ENCODE peak calls at places on chromosomes 16 and 17, in nine cellular contexts. Y is colonic mucosa; J is esophagus squamous epithelium; Z is adrenal gland; D is CD8-positive, alpha-beta T cell; I is CD4-positive, CD25-positive, alpha-beta regulatory T cell; C is effector memory CD4-positive, alpha-beta T cell; F is pancreas; X is A549. B is an unnamed sample.

GRCh38 chr17:8791910-8792270 is 7.3 kb downstream of the MFSD6L start:
- DNase-seq in Z (no peak), D (no peak), C (no peak), F (no peak), J (no peak), Y (no peak), X (peak; percentile 32), I (no peak), B (no peak)

GRCh38 chr16:8905168-8905762 is 23.1 kb downstream of the LITAFD start:
- DNase-seq in D (no peak), F (no peak), C (no peak), X (peak; percentile 69), Z (no peak), Y (no peak), I (no peak), J (no peak), B (no peak)

GRCh38 chr16:57025941-57026777 is 36.8 kb downstream of the NLRC5 start:
- DNase-seq in D (no peak), I (no peak), Y (no peak), C (no peak), Z (no peak), F (no peak), J (no peak), X (no peak), B (no peak)

GRCh38 chr16:57446530-57447141 is 549 bp downstream of the CIAPIN1 start:
- DNase-seq in Z (peak; percentile 61), F (peak; percentile 59), X (peak; percentile 29), I (peak; percentile 7), D (no peak), Y (peak; percentile 44), C (no peak), J (no peak), B (peak; percentile 39)

GRCh38 chr17:32927724-32928526 is at the start of gene TMEM98:
- DNase-seq in J (no peak), Y (peak; percentile 52), X (no peak), Z (no peak), D (no peak), F (peak; percentile 61), I (no peak), C (no peak), B (no peak)

GRCh38 chr17:67528751-67529436 is 151.8 kb downstream of the PITPNC1 start:
- DNase-seq in F (peak; percentile 94), D (no peak), C (no peak), J (no peak), Y (peak; percentile 63), I (no peak), Z (peak; percentile 99), X (peak; percentile 67), B (peak; percentile 67)

GRCh38 chr17:70535986-70536385 is 366.7 kb downstream of the KCNJ2 start:
- DNase-seq in I (no peak), X (no peak), D (no peak), F (no peak), Y (no peak), C (no peak), Z (no peak), J (no peak), B (no peak)

GRCh38 chr16:53773150-53773846 is 69.3 kb downstream of the FTO start:
- DNase-seq in X (peak; percentile 83), Z (peak; percentile 42), I (no peak), C (no peak), F (no peak), D (no peak), J (no peak), Y (peak; percentile 68), B (peak; percentile 41)

GRCh38 chr17:77478899-77479298 is 338.1 kb downstream of the SEC14L1 start:
- DNase-seq in Z (no peak), C (no peak), Y (no peak), I (no peak), J (no peak), X (no peak), D (no peak), F (no peak), B (peak; percentile 45)

GRCh38 chr17:63631062-63631461 is 8.8 kb downstream of the MAP3K3 start:
- DNase-seq in C (no peak), X (no peak), Z (no peak), J (no peak), I (no peak), F (no peak), Y (no peak), D (no peak), B (no peak)

GRCh38 chr17:42399948-42400843 is 12.0 kb upstream of the STAT3 start:
- DNase-seq in F (no peak), C (no peak), I (no peak), Z (peak; percentile 5), J (no peak), X (no peak), D (no peak), Y (no peak), B (no peak)

GRCh38 chr17:57645950-57646686 is 99.0 kb downstream of the CCDC182 start:
- DNase-seq in D (no peak), Y (no peak), F (no peak), C (no peak), J (no peak), I (no peak), X (no peak), Z (no peak), B (no peak)

GRCh38 chr16:71552698-71553503 is 24.0 kb downstream of the TAT start:
- DNase-seq in J (no peak), Y (no peak), I (no peak), F (no peak), C (no peak), D (no peak), Z (no peak), X (peak; percentile 42), B (no peak)

GRCh38 chr17:28725660-28726395 is at the start of gene TLCD1:
- DNase-seq in J (no peak), Y (peak; percentile 79), X (peak; percentile 86), D (no peak), C (peak; percentile 62), I (peak; percentile 56), F (peak; percentile 79), Z (peak; percentile 71), B (peak; percentile 79)

GRCh38 chr17:40553694-40554534 is 11.4 kb downstream of the CCR7 start:
- DNase-seq in J (no peak), Z (peak; percentile 56), F (no peak), D (no peak), C (no peak), X (no peak), I (no peak), Y (peak; percentile 33), B (peak; percentile 57)

GRCh38 chr17:7112527-7113108 is 2.0 kb downstream of the ASGR2 start:
- DNase-seq in C (no peak), Z (no peak), J (no peak), D (no peak), I (no peak), Y (no peak), F (no peak), X (no peak), B (no peak)

GRCh38 chr16:3375680-3376079 is 20.0 kb downstream of the OR2C1 start:
- DNase-seq in D (no peak), Z (no peak), F (no peak), X (no peak), Y (no peak), J (no peak), C (no peak), I (no peak), B (no peak)

GRCh38 chr16:11047939-11048500 is 103.7 kb downstream of the CLEC16A start:
- DNase-seq in I (no peak), D (no peak), Z (no peak), Y (no peak), F (no peak), J (no peak), C (no peak), X (no peak), B (no peak)

GRCh38 chr16:11051430-11052079 is 107.2 kb downstream of the CLEC16A start:
- DNase-seq in Z (no peak), X (no peak), I (no peak), D (no peak), F (no peak), C (no peak), J (no peak), Y (no peak), B (no peak)

GRCh38 chr16:11050536-11050935 is 106.2 kb downstream of the CLEC16A start:
- DNase-seq in Y (no peak), Z (no peak), D (no peak), J (no peak), I (no peak), X (no peak), F (no peak), C (no peak), B (no peak)

GRCh38 chr16:11050954-11051353 is 106.6 kb downstream of the CLEC16A start:
- DNase-seq in C (no peak), X (no peak), I (no peak), F (no peak), Y (no peak), Z (no peak), D (no peak), J (no peak), B (no peak)

DNA sequence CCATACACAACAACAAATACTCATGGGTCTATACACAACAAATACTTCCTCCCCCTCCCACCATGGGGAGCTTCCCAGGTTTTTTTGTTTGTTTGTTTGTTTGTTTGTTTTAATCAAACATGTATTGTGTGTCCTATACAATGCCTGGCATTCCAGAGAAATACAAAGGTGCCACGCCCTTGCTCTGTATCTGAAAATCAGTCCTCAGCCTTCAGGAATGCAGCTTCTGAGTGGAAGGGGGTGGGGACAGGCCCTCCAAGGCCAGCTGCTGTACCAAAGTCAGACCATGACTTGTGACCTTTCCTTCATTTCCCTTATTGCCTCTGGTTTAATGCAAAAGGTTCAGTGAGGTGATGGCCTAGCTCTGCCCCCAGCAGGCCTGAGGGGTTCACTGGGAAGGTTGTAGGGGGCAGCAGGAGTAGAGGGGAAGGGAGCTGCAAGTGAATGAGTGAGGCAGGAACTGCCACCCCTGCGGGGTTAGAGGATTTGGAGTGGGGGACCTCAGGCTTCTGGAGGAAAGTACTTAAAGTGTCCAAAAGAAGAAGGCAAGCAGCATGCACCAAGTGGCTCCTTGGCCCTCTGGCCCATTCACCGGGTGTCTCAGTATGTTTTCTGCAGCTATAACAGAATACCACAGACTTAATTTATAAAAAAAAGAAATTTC is 105.2 kb downstream of the CLEC16A start:
- DNase-seq in X (peak; percentile 51), D (no peak), F (no peak), J (no peak), Z (no peak), Y (no peak), I (no peak), C (no peak), B (no peak)
- H3K4me1 ChIP-seq in X (peaks cover 8% of the 10 kb centered on the region), D (peaks cover 24% of the 10 kb centered on the region), F (no peaks in the 10 kb centered on the region), J (peaks cover 5% of the 10 kb centered on the region), Z (no peaks in the 10 kb centered on the region), Y (no peaks in the 10 kb centered on the region), I (peaks cover 23% of the 10 kb centered on the region), C (peaks cover 15% of the 10 kb centered on the region), B (no peaks in the 10 kb centered on the region)

GRCh38 chr16:87457051-87457611 is 35.7 kb downstream of the ZCCHC14 start:
- DNase-seq in X (no peak), Z (no peak), I (no peak), F (no peak), J (no peak), Y (no peak), D (no peak), C (no peak), B (no peak)
- H3K27ac ChIP-seq in X (peak overlapping the region; percentile 16), Z (peak overlapping the region; percentile 14), I (peak overlapping the region; percentile 18), F (no peak overlapping the region), J (no peak overlapping the region), Y (peak overlapping the region; percentile 49), D (no peak overlapping the region), C (no peak overlapping the region), B (no peak overlapping the region)

GRCh38 chr16:1975432-1976215 is 3.8 kb downstream of the TBL3 start:
- DNase-seq in D (no peak), I (no peak), Z (no peak), X (no peak), F (peak; percentile 59), C (no peak), J (no peak), Y (no peak), B (no peak)
- H3K4me1 ChIP-seq in D (peaks cover 17% of the 10 kb centered on the region), I (peaks cover 31% of the 10 kb centered on the region), Z (peaks cover 20% of the 10 kb centered on the region), X (peaks cover 16% of the 10 kb centered on the region), F (no peaks in the 10 kb centered on the region), C (peaks cover 21% of the 10 kb centered on the region), J (peaks cover 38% of the 10 kb centered on the region), Y (peaks cover 11% of the 10 kb centered on the region), B (peaks cover 4% of the 10 kb centered on the region)

GRCh38 chr16:67773569-67774456 is 32.5 kb downstream of the RANBP10 start:
- DNase-seq in I (no peak), Y (no peak), D (no peak), Z (peak; percentile 74), F (no peak), X (no peak), C (no peak), J (no peak), B (no peak)
- H3K27ac ChIP-seq in I (no peak overlapping the region), Y (no peak overlapping the region), D (no peak overlapping the region), Z (peak overlapping the region; percentile 84), F (no peak overlapping the region), X (no peak overlapping the region), C (no peak overlapping the region), J (peak overlapping the region; percentile 57), B (peak overlapping the region; percentile 23)

B was measured in lung.